ENCODE peak calls at places on chromosomes 7 and 10, in four cellular contexts. E is ovary, I is progenitor cell of endocrine pancreas, B is T-cell. O is an unnamed sample.

GRCh38 chr7:30974605-30975256 is 11.0 kb downstream of the GHRHR start:
- DNase-seq in E (peak; percentile 40), I (peak; percentile 56), B (no peak), O (peak; percentile 22)

GRCh38 chr10:68196707-68197106 is 35.2 kb downstream of the ATOH7 start:
- DNase-seq in E (no peak), I (no peak), B (no peak), O (no peak)

GRCh38 chr10:116466715-116467422 is 39.2 kb downstream of the PNLIPRP3 start:
- DNase-seq in E (no peak), I (no peak), B (no peak), O (no peak)

GRCh38 chr10:497898-498451 is 191.5 kb downstream of the DIP2C start:
- DNase-seq in E (no peak), I (no peak), B (no peak), O (no peak)

GRCh38 chr10:4740471-4740870 is 85.5 kb upstream of the AKR1E2 start:
- DNase-seq in E (peak; percentile 25), I (no peak), B (no peak), O (no peak)

GRCh38 chr10:17805921-17806577 is 3.1 kb upstream of the MRC1 start:
- DNase-seq in E (no peak), I (no peak), B (peak; percentile 8), O (no peak)

GRCh38 chr10:57579926-57580325 is 687.8 kb downstream of the IPMK start:
- DNase-seq in E (peak; percentile 22), I (no peak), B (no peak), O (peak; percentile 11)

GRCh38 chr10:88117869-88118632 is 254.6 kb downstream of the PTEN start:
- DNase-seq in E (no peak), I (no peak), B (no peak), O (no peak)

GRCh38 chr7:44394112-44394447 is 68.7 kb upstream of the CAMK2B start:
- DNase-seq in E (no peak), I (no peak), B (no peak), O (no peak)

GRCh38 chr7:94129443-94130140 is 125.4 kb upstream of the BET1 start:
- DNase-seq in E (no peak), I (no peak), B (no peak), O (peak; percentile 44)

GRCh38 chr7:73742753-73743641 is 4.4 kb upstream of the ABHD11 start:
- DNase-seq in E (peak; percentile 48), I (peak; percentile 98), B (no peak), O (no peak)

GRCh38 chr10:122157451-122157850 is 113.6 kb upstream of the BTBD16 start:
- DNase-seq in E (no peak), I (no peak), B (no peak), O (no peak)

GRCh38 chr7:4025211-4025610 is 656.9 kb upstream of the FOXK1 start:
- DNase-seq in E (no peak), I (no peak), B (no peak), O (no peak)

GRCh38 chr7:2019693-2020511 is 212.8 kb downstream of the MAD1L1 start:
- DNase-seq in E (no peak), I (no peak), B (peak; percentile 49), O (peak; percentile 90)

GRCh38 chr7:132275384-132275783 is 300.9 kb downstream of the PLXNA4 start:
- DNase-seq in E (no peak), I (no peak), B (no peak), O (no peak)

GRCh38 chr10:91590904-91591791 is 41.7 kb downstream of the PPP1R3C start:
- DNase-seq in E (peak; percentile 55), I (no peak), B (no peak), O (no peak)

GRCh38 chr10:122132331-122132755 is 138.8 kb upstream of the BTBD16 start:
- DNase-seq in E (no peak), I (no peak), B (no peak), O (no peak)

GRCh38 chr7:129853661-129854268 is 99.0 kb downstream of the UBE2H start:
- DNase-seq in E (no peak), I (no peak), B (no peak), O (no peak)

GRCh38 chr7:116548506-116548905 is 23.7 kb downstream of the CAV1 start:
- DNase-seq in E (no peak), I (no peak), B (no peak), O (no peak)

GRCh38 chr7:111029574-111030357 is 61.2 kb upstream of the LRRN3 start:
- DNase-seq in E (no peak), I (no peak), B (peak; percentile 14), O (no peak)

GRCh38 chr10:34628174-34628802 is 186.8 kb downstream of the PARD3 start:
- DNase-seq in E (peak; percentile 58), I (no peak), B (no peak), O (no peak)

GRCh38 chr10:45421231-45422097 is 47.4 kb downstream of the ALOX5 start:
- DNase-seq in E (no peak), I (no peak), B (no peak), O (no peak)

GRCh38 chr7:2040201-2040892 is 192.4 kb downstream of the MAD1L1 start:
- DNase-seq in E (no peak), I (no peak), B (no peak), O (no peak)

GRCh38 chr7:3235322-3235721 is 65.7 kb upstream of the SDK1 start:
- DNase-seq in E (no peak), I (no peak), B (no peak), O (no peak)

GRCh38 chr7:158252081-158252836 is 335.4 kb downstream of the PTPRN2 start:
- DNase-seq in E (peak; percentile 2), I (no peak), B (no peak), O (no peak)

GRCh38 chr10:78891741-78892140 is 177.0 kb upstream of the ZMIZ1 start:
- DNase-seq in E (no peak), I (no peak), B (no peak), O (no peak)

GRCh38 chr10:101828734-101829551 is 10.7 kb upstream of the OGA start:
- DNase-seq in E (peak; percentile 63), I (no peak), B (no peak), O (no peak)

GRCh38 chr10:78356291-78356915 is 322.7 kb downstream of the RPS24 start:
- DNase-seq in E (no peak), I (no peak), B (no peak), O (no peak)

GRCh38 chr7:21023841-21024502 is 237.3 kb upstream of the SP8 start:
- DNase-seq in E (no peak), I (no peak), B (no peak), O (no peak)

GRCh38 chr10:12051241-12051640 is 8.6 kb upstream of the UPF2 start:
- DNase-seq in E (no peak), I (no peak), B (no peak), O (no peak)

GRCh38 chr10:94097656-94098055 is 103.9 kb downstream of the PLCE1 start:
- DNase-seq in E (no peak), I (no peak), B (no peak), O (no peak)

GRCh38 chr7:12564996-12565764 is 5.3 kb upstream of the SCIN start:
- DNase-seq in E (no peak), I (no peak), B (no peak), O (no peak)

GRCh38 chr7:113392841-113393540 is 274.6 kb upstream of the SMIM30 start:
- DNase-seq in E (no peak), I (no peak), B (no peak), O (no peak)

GRCh38 chr7:76512941-76513816 is 2.8 kb downstream of the UPK3B start:
- DNase-seq in E (no peak), I (no peak), B (no peak), O (no peak)

GRCh38 chr10:131083915-131084790 is 227.4 kb downstream of the TCERG1L start:
- DNase-seq in E (no peak), I (no peak), B (no peak), O (no peak)

GRCh38 chr10:17007836-17008235 is 121.8 kb downstream of the CUBN start:
- DNase-seq in E (peak; percentile 74), I (no peak), B (no peak), O (no peak)

GRCh38 chr7:139725077-139725476 is 52.7 kb downstream of the HIPK2 start:
- DNase-seq in E (no peak), I (no peak), B (no peak), O (no peak)

O was measured in GM04504.